ENCODE peak calls at places on chromosomes 7 and 10, in five cellular contexts. One of them, this sample, is unnamed.

GRCh38 chr10:119025336-119025735 is 4.2 kb upstream of the NANOS1 start:
- DNase-seq in ovary: no peak
- DNase-seq in thoracic aorta: peak; percentile 80
- DNase-seq in heart left ventricle: peak; percentile 96
- DNase-seq in neural progenitor cell: no peak
- DNase-seq in this sample: peak; percentile 85

GRCh38 chr10:124001391-124002260 is 91.8 kb downstream of the CHST15 start:
- DNase-seq in thoracic aorta: no peak
- DNase-seq in ovary: peak; percentile 24
- DNase-seq in neural progenitor cell: no peak
- DNase-seq in heart left ventricle: no peak
- DNase-seq in this sample: no peak

GRCh38 chr7:57505176-57505575 is 55.2 kb downstream of the ZNF716 start:
- DNase-seq in thoracic aorta: no peak
- DNase-seq in neural progenitor cell: no peak
- DNase-seq in ovary: no peak
- DNase-seq in heart left ventricle: no peak
- DNase-seq in this sample: no peak

GRCh38 chr7:113100091-113100723 is 13.6 kb upstream of the GPR85 start:
- DNase-seq in neural progenitor cell: no peak
- DNase-seq in ovary: peak; percentile 25
- DNase-seq in heart left ventricle: peak; percentile 77
- DNase-seq in thoracic aorta: no peak
- DNase-seq in this sample: peak; percentile 25

GRCh38 chr7:23546897-23547572 is 15.3 kb upstream of the TRA2A start:
- DNase-seq in thoracic aorta: no peak
- DNase-seq in heart left ventricle: peak; percentile 65
- DNase-seq in ovary: peak; percentile 83
- DNase-seq in neural progenitor cell: peak; percentile 86
- DNase-seq in this sample: peak; percentile 86

GRCh38 chr10:71383972-71384687 is 12.6 kb upstream of the CDH23 start:
- DNase-seq in ovary: peak; percentile 77
- DNase-seq in thoracic aorta: no peak
- DNase-seq in neural progenitor cell: peak; percentile 83
- DNase-seq in heart left ventricle: peak; percentile 71
- DNase-seq in this sample: peak; percentile 40

GRCh38 chr10:121495719-121496118 is 102.5 kb downstream of the FGFR2 start:
- DNase-seq in ovary: no peak
- DNase-seq in thoracic aorta: no peak
- DNase-seq in neural progenitor cell: no peak
- DNase-seq in heart left ventricle: no peak
- DNase-seq in this sample: no peak

GRCh38 chr10:130493446-130494198 is 357.4 kb downstream of the GLRX3 start:
- DNase-seq in neural progenitor cell: peak; percentile 28
- DNase-seq in thoracic aorta: no peak
- DNase-seq in ovary: no peak
- DNase-seq in heart left ventricle: no peak
- DNase-seq in this sample: no peak

GRCh38 chr7:73341877-73342276 is 13.9 kb downstream of the FKBP6 start:
- DNase-seq in ovary: no peak
- DNase-seq in thoracic aorta: no peak
- DNase-seq in heart left ventricle: no peak
- DNase-seq in neural progenitor cell: no peak
- DNase-seq in this sample: peak; percentile 85

GRCh38 chr10:44925224-44925623 is 14.1 kb downstream of the TMEM72 start:
- DNase-seq in heart left ventricle: no peak
- DNase-seq in thoracic aorta: no peak
- DNase-seq in neural progenitor cell: peak; percentile 87
- DNase-seq in ovary: no peak
- DNase-seq in this sample: peak; percentile 27

GRCh38 chr7:155455776-155456516 is 2.0 kb upstream of the EN2 start:
- DNase-seq in neural progenitor cell: no peak
- DNase-seq in heart left ventricle: no peak
- DNase-seq in ovary: no peak
- DNase-seq in thoracic aorta: no peak
- DNase-seq in this sample: no peak

GRCh38 chr7:16914771-16915170 is 33.0 kb upstream of the AGR3 start:
- DNase-seq in thoracic aorta: no peak
- DNase-seq in neural progenitor cell: no peak
- DNase-seq in heart left ventricle: no peak
- DNase-seq in ovary: no peak
- DNase-seq in this sample: peak; percentile 20

GRCh38 chr10:75971402-75972211 is 540.2 kb downstream of the LRMDA start:
- DNase-seq in ovary: peak; percentile 28
- DNase-seq in heart left ventricle: no peak
- DNase-seq in thoracic aorta: no peak
- DNase-seq in neural progenitor cell: no peak
- DNase-seq in this sample: peak; percentile 30

GRCh38 chr7:44791278-44792219 is 4.9 kb upstream of the PPIA start:
- DNase-seq in heart left ventricle: no peak
- DNase-seq in ovary: no peak
- DNase-seq in neural progenitor cell: no peak
- DNase-seq in thoracic aorta: no peak
- DNase-seq in this sample: peak; percentile 37

GRCh38 chr10:71191019-71191418 is 21.4 kb upstream of the UNC5B start:
- DNase-seq in thoracic aorta: no peak
- DNase-seq in ovary: no peak
- DNase-seq in heart left ventricle: no peak
- DNase-seq in neural progenitor cell: no peak
- DNase-seq in this sample: no peak

GRCh38 chr10:72259491-72260214 is 14.1 kb upstream of the DDIT4 start:
- DNase-seq in heart left ventricle: peak; percentile 33
- DNase-seq in thoracic aorta: no peak
- DNase-seq in ovary: no peak
- DNase-seq in neural progenitor cell: no peak
- DNase-seq in this sample: peak; percentile 47

GRCh38 chr7:45160374-45160773 is 2.8 kb downstream of the RAMP3 start:
- DNase-seq in heart left ventricle: peak; percentile 39
- DNase-seq in ovary: no peak
- DNase-seq in neural progenitor cell: no peak
- DNase-seq in thoracic aorta: no peak
- DNase-seq in this sample: no peak

GRCh38 chr7:142030294-142030693 is 34.6 kb downstream of the MGAM start:
- DNase-seq in thoracic aorta: no peak
- DNase-seq in ovary: no peak
- DNase-seq in heart left ventricle: no peak
- DNase-seq in neural progenitor cell: peak; percentile 7
- DNase-seq in this sample: no peak

GRCh38 chr10:88553116-88553752 is 29.9 kb downstream of the RNLS start:
- DNase-seq in neural progenitor cell: peak; percentile 61
- DNase-seq in ovary: peak; percentile 75
- DNase-seq in thoracic aorta: no peak
- DNase-seq in heart left ventricle: peak; percentile 47
- DNase-seq in this sample: peak; percentile 75

GRCh38 chr7:24249266-24249665 is 34.7 kb upstream of the NPY start:
- DNase-seq in neural progenitor cell: no peak
- DNase-seq in heart left ventricle: no peak
- DNase-seq in thoracic aorta: no peak
- DNase-seq in ovary: no peak
- DNase-seq in this sample: no peak

GRCh38 chr10:117367718-117368117 is 7.5 kb downstream of the PDZD8 start:
- DNase-seq in ovary: no peak
- DNase-seq in heart left ventricle: no peak
- DNase-seq in thoracic aorta: no peak
- DNase-seq in neural progenitor cell: no peak
- DNase-seq in this sample: no peak

GRCh38 chr7:8638076-8638475 is 204.7 kb downstream of the NXPH1 start:
- DNase-seq in heart left ventricle: no peak
- DNase-seq in ovary: no peak
- DNase-seq in thoracic aorta: no peak
- DNase-seq in neural progenitor cell: no peak
- DNase-seq in this sample: no peak

GRCh38 chr10:86964061-86964846 is 4.0 kb upstream of the ADIRF start:
- DNase-seq in ovary: peak; percentile 20
- DNase-seq in thoracic aorta: no peak
- DNase-seq in neural progenitor cell: no peak
- DNase-seq in heart left ventricle: peak; percentile 26
- DNase-seq in this sample: no peak

GRCh38 chr7:576524-577277 is 57.1 kb upstream of the PDGFA start:
- DNase-seq in neural progenitor cell: no peak
- DNase-seq in ovary: no peak
- DNase-seq in heart left ventricle: no peak
- DNase-seq in thoracic aorta: no peak
- DNase-seq in this sample: no peak

GRCh38 chr10:126902157-126902556 is 3.1 kb upstream of the DOCK1 start:
- DNase-seq in neural progenitor cell: no peak
- DNase-seq in ovary: no peak
- DNase-seq in heart left ventricle: no peak
- DNase-seq in thoracic aorta: no peak
- DNase-seq in this sample: peak; percentile 62

GRCh38 chr10:77163670-77164348 is 473.8 kb downstream of the KCNMA1 start:
- DNase-seq in thoracic aorta: peak; percentile 71
- DNase-seq in heart left ventricle: no peak
- DNase-seq in ovary: peak; percentile 39
- DNase-seq in neural progenitor cell: no peak
- DNase-seq in this sample: peak; percentile 99

GRCh38 chr10:73992899-73993788 is 4.8 kb upstream of the VCL start:
- DNase-seq in thoracic aorta: no peak
- DNase-seq in neural progenitor cell: no peak
- DNase-seq in heart left ventricle: no peak
- DNase-seq in ovary: no peak
- DNase-seq in this sample: peak; percentile 50

GRCh38 chr10:45817912-45818311 is 29.4 kb downstream of the AGAP4 start:
- DNase-seq in heart left ventricle: no peak
- DNase-seq in thoracic aorta: no peak
- DNase-seq in ovary: no peak
- DNase-seq in neural progenitor cell: no peak
- DNase-seq in this sample: no peak

GRCh38 chr7:102873470-102874165 is 39.2 kb upstream of the LRRC17 start:
- DNase-seq in thoracic aorta: no peak
- DNase-seq in neural progenitor cell: no peak
- DNase-seq in ovary: no peak
- DNase-seq in heart left ventricle: no peak
- DNase-seq in this sample: no peak

GRCh38 chr10:52146766-52147165 is 167.3 kb upstream of the DKK1 start:
- DNase-seq in neural progenitor cell: no peak
- DNase-seq in ovary: no peak
- DNase-seq in thoracic aorta: no peak
- DNase-seq in heart left ventricle: no peak
- DNase-seq in this sample: no peak

GRCh38 chr7:31788445-31788844 is 101.4 kb downstream of the PPP1R17 start:
- DNase-seq in heart left ventricle: no peak
- DNase-seq in thoracic aorta: no peak
- DNase-seq in neural progenitor cell: no peak
- DNase-seq in ovary: no peak
- DNase-seq in this sample: no peak

DNA sequence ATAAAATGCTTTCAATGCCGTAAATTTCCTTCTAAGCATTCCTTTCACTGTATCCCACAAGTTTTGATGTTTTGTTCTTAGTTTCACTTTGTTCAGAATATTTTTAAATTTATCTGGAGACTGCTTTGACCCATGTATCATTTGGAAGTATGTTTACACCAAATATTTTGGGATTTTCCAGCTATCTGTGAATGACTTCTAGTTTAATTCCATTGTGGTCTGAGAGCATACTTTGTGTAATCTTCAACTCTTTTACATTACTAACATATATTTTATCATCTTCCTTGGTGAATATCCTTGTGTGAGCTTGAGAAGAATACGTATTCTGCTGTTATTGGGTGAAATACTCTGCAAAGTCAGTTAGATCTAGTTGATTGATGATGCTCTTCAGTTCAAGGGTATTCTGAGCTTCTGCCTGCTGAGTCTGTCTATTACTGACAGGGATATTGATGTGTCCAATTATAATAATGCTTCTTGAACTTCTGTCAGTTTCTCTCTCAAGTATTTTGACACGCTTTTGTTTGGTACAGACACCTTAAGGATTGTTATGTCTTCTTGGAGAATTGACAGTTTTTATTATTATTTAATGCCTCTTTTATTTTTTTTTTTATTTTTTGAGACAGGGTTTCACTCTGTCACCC is 31.6 kb downstream of the MKLN1 start:
- DNase-seq in ovary: no peak
- DNase-seq in heart left ventricle: no peak
- DNase-seq in thoracic aorta: no peak
- DNase-seq in neural progenitor cell: no peak
- DNase-seq in this sample: no peak
- H3K36me3 ChIP-seq in ovary: no peaks in the 10 kb centered on the region
- H3K36me3 ChIP-seq in heart left ventricle: no peaks in the 10 kb centered on the region
- H3K36me3 ChIP-seq in thoracic aorta: no peaks in the 10 kb centered on the region
- H3K36me3 ChIP-seq in neural progenitor cell: no peaks in the 10 kb centered on the region
- H3K36me3 ChIP-seq in this sample: no peaks in the 10 kb centered on the region

GRCh38 chr7:76069238-76069638 is 21.3 kb downstream of the MDH2 start:
- DNase-seq in thoracic aorta: no peak
- DNase-seq in neural progenitor cell: peak; percentile 44
- DNase-seq in ovary: no peak
- DNase-seq in heart left ventricle: peak; percentile 90
- DNase-seq in this sample: peak; percentile 73
- TF ChIP-seq CTCF in thoracic aorta: no peak
- TF ChIP-seq CTCF in neural progenitor cell: peak; percentile 23
- TF ChIP-seq CTCF in ovary: no peak
- TF ChIP-seq CTCF in heart left ventricle: no peak
- TF ChIP-seq CTCF in this sample: peak; percentile 72

GRCh38 chr10:103793920-103794883 is 61.2 kb downstream of the SH3PXD2A start:
- DNase-seq in thoracic aorta: no peak
- DNase-seq in ovary: no peak
- DNase-seq in neural progenitor cell: no peak
- DNase-seq in heart left ventricle: no peak
- DNase-seq in this sample: no peak
- H3K27ac ChIP-seq in thoracic aorta: no peak overlapping the region
- H3K27ac ChIP-seq in ovary: no peak overlapping the region
- H3K27ac ChIP-seq in neural progenitor cell: no peak overlapping the region
- H3K27ac ChIP-seq in heart left ventricle: no peak overlapping the region
- H3K27ac ChIP-seq in this sample: no peak overlapping the region

GRCh38 chr7:4794591-4795350 is 19.3 kb downstream of the AP5Z1 start:
- DNase-seq in ovary: no peak
- DNase-seq in heart left ventricle: no peak
- DNase-seq in neural progenitor cell: no peak
- DNase-seq in thoracic aorta: no peak
- DNase-seq in this sample: peak; percentile 51
- H3K36me3 ChIP-seq in ovary: no peaks in the 10 kb centered on the region
- H3K36me3 ChIP-seq in heart left ventricle: peaks cover 22% of the 10 kb centered on the region
- H3K36me3 ChIP-seq in neural progenitor cell: no peaks in the 10 kb centered on the region
- H3K36me3 ChIP-seq in thoracic aorta: peaks cover 19% of the 10 kb centered on the region
- H3K36me3 ChIP-seq in this sample: peaks cover 19% of the 10 kb centered on the region

DNA sequence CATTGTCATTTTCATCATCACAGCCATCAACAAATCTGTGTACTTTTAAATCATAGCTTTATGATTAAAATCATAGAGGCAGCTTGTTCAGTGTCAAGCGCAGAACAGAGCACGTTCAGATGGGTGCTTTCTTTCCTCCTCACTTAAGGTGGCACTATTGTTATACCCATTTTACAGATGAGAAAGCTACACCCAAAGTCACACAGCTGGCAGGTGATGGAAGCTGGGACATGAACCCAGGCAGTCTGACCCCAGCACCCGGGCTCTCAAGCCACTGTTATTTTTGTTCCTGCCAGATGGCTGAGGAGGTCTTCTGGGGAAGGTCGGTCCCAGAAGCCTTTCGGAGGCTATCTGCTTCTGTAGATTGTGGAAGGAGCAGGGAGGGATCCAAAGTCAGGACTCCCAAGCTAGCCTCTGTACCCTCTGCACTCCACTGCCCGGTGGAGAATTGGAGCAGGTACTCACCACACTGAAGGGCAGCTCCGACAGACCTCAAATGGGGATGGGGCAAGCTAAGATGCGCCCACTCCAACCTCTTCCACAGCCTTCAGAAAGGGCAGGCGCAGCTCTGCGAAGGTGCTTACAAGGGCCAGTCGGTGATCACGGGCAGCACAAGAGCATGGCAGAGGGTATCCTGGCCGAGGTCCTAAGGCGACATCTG is 610 bp downstream of the AVPI1 start:
- DNase-seq in heart left ventricle: no peak
- DNase-seq in neural progenitor cell: no peak
- DNase-seq in ovary: no peak
- DNase-seq in thoracic aorta: no peak
- DNase-seq in this sample: no peak
- TF ChIP-seq CTCF in heart left ventricle: no peak
- TF ChIP-seq CTCF in neural progenitor cell: no peak
- TF ChIP-seq CTCF in ovary: no peak
- TF ChIP-seq CTCF in thoracic aorta: no peak
- TF ChIP-seq CTCF in this sample: no peak